ENCODE peak calls at places on chromosomes 16 and 17, in seven cellular contexts. One of them, this sample, is unnamed.

GRCh38 chr16:5873221-5873620 is 775.6 kb upstream of the EEF2KMT start:
- DNase-seq in left cardiac atrium: no peak
- DNase-seq in A673: no peak
- DNase-seq in EL: no peak
- DNase-seq in germinal center: no peak
- DNase-seq in mesenteric fat pad: no peak
- DNase-seq in GM20000: no peak
- DNase-seq in this sample: no peak

GRCh38 chr17:1072551-1072961 is 75.6 kb downstream of the TIMM22 start:
- DNase-seq in left cardiac atrium: peak; percentile 19
- DNase-seq in A673: no peak
- DNase-seq in EL: no peak
- DNase-seq in germinal center: no peak
- DNase-seq in mesenteric fat pad: no peak
- DNase-seq in GM20000: no peak
- DNase-seq in this sample: no peak

GRCh38 chr16:2776500-2777139 is 460 bp downstream of the ELOB start:
- DNase-seq in left cardiac atrium: peak; percentile 38
- DNase-seq in A673: no peak
- DNase-seq in EL: no peak
- DNase-seq in germinal center: peak; percentile 45
- DNase-seq in mesenteric fat pad: no peak
- DNase-seq in GM20000: peak; percentile 66
- DNase-seq in this sample: no peak

GRCh38 chr17:14427914-14428639 is 127.2 kb downstream of the HS3ST3B1 start:
- DNase-seq in left cardiac atrium: no peak
- DNase-seq in A673: no peak
- DNase-seq in EL: no peak
- DNase-seq in germinal center: peak; percentile 29
- DNase-seq in mesenteric fat pad: no peak
- DNase-seq in GM20000: no peak
- DNase-seq in this sample: no peak

GRCh38 chr17:50708050-50709000 is 611 bp upstream of the ANKRD40 start:
- DNase-seq in left cardiac atrium: no peak
- DNase-seq in A673: no peak
- DNase-seq in EL: peak; percentile 36
- DNase-seq in germinal center: no peak
- DNase-seq in mesenteric fat pad: no peak
- DNase-seq in GM20000: peak; percentile 23
- DNase-seq in this sample: no peak

GRCh38 chr16:1430759-1431496 is at the start of gene PERCC1:
- DNase-seq in left cardiac atrium: no peak
- DNase-seq in A673: peak; percentile 66
- DNase-seq in EL: no peak
- DNase-seq in germinal center: no peak
- DNase-seq in mesenteric fat pad: no peak
- DNase-seq in GM20000: no peak
- DNase-seq in this sample: no peak

GRCh38 chr17:9212376-9213310 is 191.3 kb downstream of the NTN1 start:
- DNase-seq in left cardiac atrium: no peak
- DNase-seq in A673: no peak
- DNase-seq in EL: no peak
- DNase-seq in germinal center: no peak
- DNase-seq in mesenteric fat pad: peak; percentile 85
- DNase-seq in GM20000: no peak
- DNase-seq in this sample: no peak

GRCh38 chr17:67800495-67800928 is 24.8 kb upstream of the BPTF start:
- DNase-seq in left cardiac atrium: peak; percentile 73
- DNase-seq in A673: peak; percentile 71
- DNase-seq in EL: peak; percentile 79
- DNase-seq in germinal center: peak; percentile 75
- DNase-seq in mesenteric fat pad: no peak
- DNase-seq in GM20000: peak; percentile 77
- DNase-seq in this sample: no peak

GRCh38 chr17:20273741-20274500 is 193.4 kb downstream of the LGALS9B start:
- DNase-seq in left cardiac atrium: no peak
- DNase-seq in A673: no peak
- DNase-seq in EL: no peak
- DNase-seq in germinal center: no peak
- DNase-seq in mesenteric fat pad: no peak
- DNase-seq in GM20000: no peak
- DNase-seq in this sample: no peak

GRCh38 chr16:61500851-61501250 is 535.4 kb downstream of the CDH8 start:
- DNase-seq in left cardiac atrium: no peak
- DNase-seq in A673: no peak
- DNase-seq in EL: no peak
- DNase-seq in germinal center: no peak
- DNase-seq in mesenteric fat pad: no peak
- DNase-seq in GM20000: no peak
- DNase-seq in this sample: no peak

GRCh38 chr17:72887917-72888316 is 204.6 kb downstream of the SLC39A11 start:
- DNase-seq in left cardiac atrium: no peak
- DNase-seq in A673: no peak
- DNase-seq in EL: no peak
- DNase-seq in germinal center: no peak
- DNase-seq in mesenteric fat pad: no peak
- DNase-seq in GM20000: no peak
- DNase-seq in this sample: no peak

GRCh38 chr17:4588862-4589625 is 4.7 kb downstream of the SMTNL2 start:
- DNase-seq in left cardiac atrium: no peak
- DNase-seq in A673: no peak
- DNase-seq in EL: no peak
- DNase-seq in germinal center: no peak
- DNase-seq in mesenteric fat pad: no peak
- DNase-seq in GM20000: no peak
- DNase-seq in this sample: no peak

GRCh38 chr16:88478115-88478514 is 25.0 kb downstream of the ZFPM1 start:
- DNase-seq in left cardiac atrium: no peak
- DNase-seq in A673: no peak
- DNase-seq in EL: no peak
- DNase-seq in germinal center: no peak
- DNase-seq in mesenteric fat pad: no peak
- DNase-seq in GM20000: peak; percentile 61
- DNase-seq in this sample: no peak

GRCh38 chr17:35807371-35808144 is 1.7 kb upstream of the TAF15 start:
- DNase-seq in left cardiac atrium: no peak
- DNase-seq in A673: peak; percentile 40
- DNase-seq in EL: peak; percentile 76
- DNase-seq in germinal center: no peak
- DNase-seq in mesenteric fat pad: no peak
- DNase-seq in GM20000: no peak
- DNase-seq in this sample: no peak

GRCh38 chr16:17440131-17440530 is 30.6 kb downstream of the XYLT1 start:
- DNase-seq in left cardiac atrium: no peak
- DNase-seq in A673: no peak
- DNase-seq in EL: no peak
- DNase-seq in germinal center: peak; percentile 39
- DNase-seq in mesenteric fat pad: no peak
- DNase-seq in GM20000: no peak
- DNase-seq in this sample: no peak

GRCh38 chr17:73786286-73786743 is 142.1 kb upstream of the SDK2 start:
- DNase-seq in left cardiac atrium: no peak
- DNase-seq in A673: no peak
- DNase-seq in EL: no peak
- DNase-seq in germinal center: no peak
- DNase-seq in mesenteric fat pad: peak; percentile 69
- DNase-seq in GM20000: no peak
- DNase-seq in this sample: no peak

GRCh38 chr17:4167786-4168185 is 24.8 kb downstream of the CYB5D2 start:
- DNase-seq in left cardiac atrium: no peak
- DNase-seq in A673: no peak
- DNase-seq in EL: no peak
- DNase-seq in germinal center: no peak
- DNase-seq in mesenteric fat pad: no peak
- DNase-seq in GM20000: no peak
- DNase-seq in this sample: no peak

GRCh38 chr16:55513616-55514015 is 4.7 kb downstream of the LPCAT2 start:
- DNase-seq in left cardiac atrium: no peak
- DNase-seq in A673: no peak
- DNase-seq in EL: no peak
- DNase-seq in germinal center: no peak
- DNase-seq in mesenteric fat pad: no peak
- DNase-seq in GM20000: no peak
- DNase-seq in this sample: no peak

GRCh38 chr16:8055761-8056160 is 534.5 kb downstream of the TMEM114 start:
- DNase-seq in left cardiac atrium: no peak
- DNase-seq in A673: no peak
- DNase-seq in EL: no peak
- DNase-seq in germinal center: no peak
- DNase-seq in mesenteric fat pad: no peak
- DNase-seq in GM20000: no peak
- DNase-seq in this sample: no peak

GRCh38 chr17:82636626-82637598 is 11.3 kb downstream of the WDR45B start:
- DNase-seq in left cardiac atrium: no peak
- DNase-seq in A673: no peak
- DNase-seq in EL: no peak
- DNase-seq in germinal center: no peak
- DNase-seq in mesenteric fat pad: no peak
- DNase-seq in GM20000: no peak
- DNase-seq in this sample: no peak

GRCh38 chr17:231191-231965 is 49.9 kb upstream of the DOC2B start:
- DNase-seq in left cardiac atrium: peak; percentile 13
- DNase-seq in A673: no peak
- DNase-seq in EL: no peak
- DNase-seq in germinal center: no peak
- DNase-seq in mesenteric fat pad: peak; percentile 77
- DNase-seq in GM20000: no peak
- DNase-seq in this sample: no peak

GRCh38 chr16:87698676-87699179 is 67.1 kb downstream of the KLHDC4 start:
- DNase-seq in left cardiac atrium: no peak
- DNase-seq in A673: no peak
- DNase-seq in EL: no peak
- DNase-seq in germinal center: peak; percentile 76
- DNase-seq in mesenteric fat pad: no peak
- DNase-seq in GM20000: peak; percentile 71
- DNase-seq in this sample: no peak

GRCh38 chr16:88383401-88384221 is 852 bp downstream of the ZNF469 start:
- DNase-seq in left cardiac atrium: no peak
- DNase-seq in A673: no peak
- DNase-seq in EL: peak; percentile 58
- DNase-seq in germinal center: no peak
- DNase-seq in mesenteric fat pad: no peak
- DNase-seq in GM20000: peak; percentile 71
- DNase-seq in this sample: no peak

GRCh38 chr17:78437508-78438169 is 59.2 kb downstream of the PGS1 start:
- DNase-seq in left cardiac atrium: no peak
- DNase-seq in A673: no peak
- DNase-seq in EL: no peak
- DNase-seq in germinal center: no peak
- DNase-seq in mesenteric fat pad: no peak
- DNase-seq in GM20000: no peak
- DNase-seq in this sample: no peak

GRCh38 chr17:76585048-76585648 is 512 bp downstream of the ST6GALNAC2 start:
- DNase-seq in left cardiac atrium: peak; percentile 59
- DNase-seq in A673: no peak
- DNase-seq in EL: peak; percentile 32
- DNase-seq in germinal center: no peak
- DNase-seq in mesenteric fat pad: no peak
- DNase-seq in GM20000: no peak
- DNase-seq in this sample: no peak

GRCh38 chr17:83053021-83053778 is 26.2 kb upstream of the METRNL start:
- DNase-seq in left cardiac atrium: peak; percentile 43
- DNase-seq in A673: no peak
- DNase-seq in EL: peak; percentile 28
- DNase-seq in germinal center: no peak
- DNase-seq in mesenteric fat pad: peak; percentile 89
- DNase-seq in GM20000: no peak
- DNase-seq in this sample: peak; percentile 75

GRCh38 chr17:57487552-57487951 is 231.2 kb downstream of the MSI2 start:
- DNase-seq in left cardiac atrium: no peak
- DNase-seq in A673: no peak
- DNase-seq in EL: no peak
- DNase-seq in germinal center: no peak
- DNase-seq in mesenteric fat pad: no peak
- DNase-seq in GM20000: no peak
- DNase-seq in this sample: no peak

This sample was measured in coronary artery.